ENCODE peak calls at places on chromosomes 16 and 17, in ten cellular contexts. U is AG09319; I is chondrocyte; N is DMS 273 treated with DMSO at 0.1 percent for 48 hours; G is NCI-H774; T is foreskin melanocyte; D is hepatic stellate cell; C is brain microvascular endothelial cell; Q is stimulated activated CD4-positive, alpha-beta T cell treated with anti-CD3 and anti-CD28 coated beads, Interleukin-12 subunit alpha, Interleukin-12 subunit beta, amount 100 ng/mL, for 4 hours; J is RPMI7951. B is an unnamed sample.

GRCh38 chr16:66387817-66388332 is 21.4 kb downstream of the CDH5 start:
- DNase-seq in N (no peak), T (no peak), J (no peak), G (no peak), C (no peak), U (no peak), I (no peak), Q (no peak), D (no peak), B (no peak)

GRCh38 chr16:88482630-88483391 is 29.7 kb downstream of the ZFPM1 start:
- DNase-seq in D (no peak), N (no peak), Q (no peak), C (no peak), G (no peak), J (no peak), T (no peak), U (no peak), I (no peak), B (no peak)

GRCh38 chr17:51860934-51861561 is 297.5 kb downstream of the CA10 start:
- DNase-seq in D (no peak), G (peak), I (no peak), U (no peak), C (peak), J (no peak), T (no peak), N (peak), Q (no peak), B (peak)

GRCh38 chr17:65723356-65723928 is 162.0 kb upstream of the AXIN2 start:
- DNase-seq in I (no peak), D (no peak), J (no peak), G (no peak), Q (no peak), N (no peak), T (peak), C (no peak), U (no peak), B (no peak)

GRCh38 chr16:77406680-77407079 is 28.2 kb downstream of the ADAMTS18 start:
- DNase-seq in T (no peak), J (peak), G (no peak), D (no peak), U (no peak), C (peak), Q (no peak), I (no peak), N (no peak), B (no peak)

GRCh38 chr16:81684242-81684837 is 94.8 kb upstream of the PLCG2 start:
- DNase-seq in U (no peak), I (no peak), G (no peak), N (no peak), C (no peak), Q (no peak), D (no peak), J (no peak), T (no peak), B (no peak)

GRCh38 chr17:73974536-73974935 is 228.9 kb upstream of the RPL38 start:
- DNase-seq in D (no peak), C (no peak), Q (no peak), U (no peak), G (no peak), T (no peak), I (no peak), N (no peak), J (no peak), B (no peak)

GRCh38 chr17:65022751-65023421 is 33.7 kb downstream of the GNA13 start:
- DNase-seq in T (peak), D (peak), G (no peak), U (no peak), C (peak), J (peak), Q (no peak), N (no peak), I (no peak), B (peak)

GRCh38 chr17:43211480-43212402 is at the start of gene TMEM106A:
- DNase-seq in Q (peak), N (no peak), G (peak), C (peak), U (peak), D (peak), J (peak), T (peak), I (peak), B (peak)

GRCh38 chr16:1992475-1993292 is 2.9 kb downstream of the SYNGR3 start:
- DNase-seq in G (no peak), D (no peak), N (no peak), C (no peak), Q (no peak), U (no peak), J (no peak), T (no peak), I (no peak), B (no peak)

GRCh38 chr16:55508941-55509920 is at the start of gene LPCAT2:
- DNase-seq in Q (peak), G (peak), J (peak), I (peak), C (peak), U (peak), N (peak), T (peak), D (peak), B (peak)

GRCh38 chr17:81295678-81296381 is 723 bp upstream of the SLC38A10 start:
- DNase-seq in N (peak), Q (peak), J (peak), G (peak), I (no peak), D (peak), C (peak), T (no peak), U (no peak), B (no peak)

GRCh38 chr16:16158741-16159374 is 64.4 kb downstream of the ABCC6 start:
- DNase-seq in T (no peak), C (no peak), I (no peak), J (peak), G (no peak), N (no peak), Q (no peak), U (no peak), D (no peak), B (no peak)

GRCh38 chr17:300881-301280 is 51.7 kb downstream of the RPH3AL start:
- DNase-seq in U (no peak), G (no peak), Q (no peak), T (no peak), J (no peak), D (no peak), N (no peak), C (no peak), I (peak), B (no peak)

GRCh38 chr17:61510237-61510636 is 58.0 kb downstream of the TBX4 start:
- DNase-seq in J (no peak), G (no peak), I (no peak), C (no peak), T (no peak), U (no peak), Q (no peak), N (no peak), D (no peak), B (no peak)

GRCh38 chr16:71347146-71347545 is 11.4 kb upstream of the CALB2 start:
- DNase-seq in N (no peak), Q (no peak), C (no peak), D (no peak), G (no peak), U (no peak), J (no peak), T (no peak), I (no peak), B (no peak)

GRCh38 chr16:2963611-2964415 is at the start of gene KREMEN2:
- DNase-seq in D (no peak), U (no peak), Q (peak), G (no peak), I (peak), J (peak), C (no peak), N (peak), T (no peak), B (no peak)

GRCh38 chr17:58331815-58332719 is 3.5 kb upstream of the TSPOAP1 start:
- DNase-seq in G (no peak), J (no peak), T (no peak), C (no peak), D (no peak), N (no peak), U (no peak), Q (peak), I (peak), B (no peak)

B was measured in NCI-H2029 treated with DMSO at 0.1 percent for 48 hours.